ENCODE peak calls at places on chromosome 10, in six cellular contexts. O, D, P, N, Q and S are unnamed samples.

GRCh38 chr10:51832652-51833383 is 133.4 kb upstream of the CSTF2T start:
- DNase-seq in Q (no peak), P (no peak), O (peak; percentile 72), N (peak; percentile 93), D (no peak), S (peak; percentile 27)

GRCh38 chr10:97207756-97208346 is 22.1 kb upstream of the SLIT1 start:
- DNase-seq in O (no peak), P (no peak), Q (peak; percentile 41), N (no peak), D (no peak), S (no peak)

GRCh38 chr10:87661861-87662785 is 2.4 kb downstream of the PAPSS2 start:
- DNase-seq in Q (no peak), N (peak; percentile 43), D (no peak), P (no peak), O (peak; percentile 67), S (no peak)

GRCh38 chr10:101611506-101611905 is 23.4 kb downstream of the DPCD start:
- DNase-seq in O (peak; percentile 27), P (no peak), N (peak; percentile 47), Q (no peak), D (no peak), S (no peak)

GRCh38 chr10:30386801-30387588 is 37.9 kb upstream of the MTPAP start:
- DNase-seq in P (no peak), Q (no peak), D (no peak), N (no peak), O (no peak), S (peak; percentile 71)

GRCh38 chr10:3395487-3395886 is 222.9 kb upstream of the PITRM1 start:
- DNase-seq in O (no peak), D (no peak), N (no peak), P (no peak), Q (no peak), S (no peak)

GRCh38 chr10:97229322-97229721 is 43.6 kb upstream of the SLIT1 start:
- DNase-seq in N (peak; percentile 81), D (no peak), O (peak; percentile 11), Q (no peak), P (no peak), S (no peak)

GRCh38 chr10:6928531-6929080 is 348.5 kb upstream of the PRKCQ start:
- DNase-seq in Q (no peak), N (no peak), D (no peak), P (peak; percentile 17), O (peak; percentile 4), S (no peak)

GRCh38 chr10:124974131-124974530 is 32.2 kb downstream of the ZRANB1 start:
- DNase-seq in O (no peak), Q (no peak), P (no peak), N (no peak), D (no peak), S (no peak)

GRCh38 chr10:21523557-21524008 is 1.9 kb downstream of the SKIDA1 start:
- DNase-seq in P (no peak), D (no peak), Q (no peak), N (peak; percentile 54), O (peak; percentile 65), S (no peak)

GRCh38 chr10:21526184-21526951 is 886 bp upstream of the SKIDA1 start:
- DNase-seq in Q (peak; percentile 85), D (peak; percentile 80), P (no peak), O (peak; percentile 86), N (peak; percentile 64), S (peak; percentile 29)

GRCh38 chr10:21524131-21524525 is 1.4 kb downstream of the SKIDA1 start:
- DNase-seq in O (no peak), N (no peak), D (no peak), P (no peak), Q (no peak), S (no peak)

GRCh38 chr10:21525367-21526183 is at the start of gene SKIDA1:
- DNase-seq in Q (peak; percentile 90), P (peak; percentile 98), O (peak; percentile 97), N (peak; percentile 86), D (peak; percentile 88), S (peak; percentile 74)

GRCh38 chr10:21524526-21525366 is 736 bp downstream of the SKIDA1 start:
- DNase-seq in N (peak; percentile 67), D (no peak), Q (peak; percentile 47), P (no peak), O (peak; percentile 82), S (no peak)
- H3K9ac ChIP-seq in N (peak overlapping the region; percentile 71), D (peak overlapping the region; percentile 82), Q (peak overlapping the region; percentile 91), P (peak overlapping the region; percentile 71), O (peak overlapping the region; percentile 98), S (peak overlapping the region; percentile 76)

GRCh38 chr10:14371616-14372015 is 40.9 kb upstream of the FRMD4A start:
- DNase-seq in N (no peak), O (no peak), D (no peak), Q (no peak), P (no peak), S (no peak)
- H3K14ac ChIP-seq in N (no peak overlapping the region), O (no peak overlapping the region), D (no peak overlapping the region), Q (no peak overlapping the region), P (no peak overlapping the region), S (no peak overlapping the region)

DNA sequence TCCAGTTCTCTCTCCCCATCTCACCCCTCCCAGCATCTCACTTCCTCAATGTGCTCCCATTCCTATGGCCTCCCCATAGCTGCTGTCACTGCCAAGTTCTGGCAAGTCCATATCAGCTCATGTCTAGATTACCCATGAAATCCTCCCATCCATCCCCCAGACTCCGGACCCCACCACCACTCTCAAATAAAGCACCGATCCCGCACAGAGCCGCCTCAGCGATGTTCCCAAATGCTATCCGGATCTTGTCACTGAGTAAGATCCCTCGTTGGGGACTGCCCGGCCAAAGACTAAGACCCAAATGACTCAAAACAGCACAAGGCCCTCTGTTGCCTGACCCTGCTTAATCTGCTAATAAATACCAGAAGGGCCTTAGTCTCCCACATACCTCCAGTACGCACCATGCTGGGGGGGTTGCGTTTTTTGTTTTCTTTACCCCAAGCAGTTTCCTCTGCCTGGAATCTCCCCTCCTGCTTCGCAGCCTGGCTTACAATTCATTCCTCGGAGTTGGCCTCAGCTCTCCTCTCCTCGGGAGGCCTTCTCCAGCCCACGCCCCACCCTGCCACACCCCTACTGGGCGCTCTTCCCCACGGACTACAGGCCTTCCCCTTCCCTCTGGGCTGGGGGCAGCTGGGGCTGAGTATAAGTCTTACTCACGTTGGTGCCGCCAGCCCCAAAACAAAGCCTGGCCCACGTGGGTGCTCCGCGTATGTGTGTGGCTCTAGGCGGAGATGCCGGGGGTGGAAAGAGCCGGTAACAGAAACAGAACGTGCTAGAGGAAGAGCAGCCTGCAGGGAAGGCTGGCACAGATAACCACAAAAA is 1.8 kb upstream of the DUSP5 start:
- DNase-seq in O (peak; percentile 82), P (no peak), N (peak; percentile 93), D (peak; percentile 47), Q (peak; percentile 57), S (no peak)
- H3K9ac ChIP-seq in O (peak overlapping the region; percentile 98), P (no peak overlapping the region), N (peak overlapping the region; percentile 93), D (no peak overlapping the region), Q (no peak overlapping the region), S (no peak overlapping the region)

GRCh38 chr10:2278391-2278790 is 541.1 kb upstream of the ADARB2 start:
- DNase-seq in O (no peak), N (no peak), D (no peak), P (peak; percentile 27), Q (no peak), S (no peak)

GRCh38 chr10:2284071-2284470 is 546.7 kb upstream of the ADARB2 start:
- DNase-seq in P (no peak), N (no peak), O (no peak), D (no peak), Q (no peak), S (no peak)

GRCh38 chr10:2282194-2282593 is 544.9 kb upstream of the ADARB2 start:
- DNase-seq in O (no peak), P (no peak), Q (no peak), D (no peak), N (no peak), S (no peak)

GRCh38 chr10:2280713-2281112 is 543.4 kb upstream of the ADARB2 start:
- DNase-seq in Q (no peak), P (peak; percentile 18), N (no peak), O (no peak), D (no peak), S (no peak)

GRCh38 chr10:2279666-2280065 is 542.3 kb upstream of the ADARB2 start:
- DNase-seq in Q (no peak), D (no peak), O (no peak), P (peak; percentile 32), N (no peak), S (no peak)
- H3K14ac ChIP-seq in Q (no peak overlapping the region), D (no peak overlapping the region), O (no peak overlapping the region), P (no peak overlapping the region), N (no peak overlapping the region), S (no peak overlapping the region)

DNA sequence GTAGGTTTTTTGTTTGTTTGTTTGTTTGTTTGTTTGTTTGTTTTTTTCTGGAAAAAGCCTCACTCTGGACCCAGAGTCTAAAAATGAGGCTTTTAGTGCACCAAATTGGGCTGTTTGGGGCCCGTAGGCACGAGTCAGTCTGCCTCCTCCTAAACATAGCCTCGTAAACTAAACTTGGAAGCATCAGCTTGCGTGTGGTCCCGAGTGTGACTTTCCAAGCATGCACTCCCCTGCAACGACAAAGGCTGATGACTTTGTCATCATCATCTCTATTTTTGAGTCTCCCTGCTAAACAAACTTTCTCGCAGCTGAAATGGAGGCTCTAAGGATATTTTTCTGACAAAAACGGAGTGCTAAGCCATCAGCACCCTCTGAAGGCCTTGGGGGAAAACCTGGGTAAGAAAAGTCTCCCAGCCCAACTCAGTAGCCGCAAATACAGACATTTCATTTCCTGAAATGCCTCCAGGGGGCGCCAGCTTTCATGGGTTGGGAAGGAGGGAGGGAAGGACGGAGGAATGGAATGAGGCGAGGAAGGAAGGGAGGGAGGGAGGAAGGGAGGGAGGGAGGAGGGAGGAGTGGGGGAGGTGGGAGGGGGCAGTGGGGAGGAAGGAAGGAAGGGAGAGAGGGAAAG is 245.9 kb downstream of the KCNMA1 start:
- DNase-seq in Q (peak; percentile 97), D (peak; percentile 89), O (peak; percentile 89), N (peak; percentile 87), P (peak; percentile 84), S (peak; percentile 83)
- H3K9ac ChIP-seq in Q (no peak overlapping the region), D (no peak overlapping the region), O (peak overlapping the region; percentile 75), N (peak overlapping the region; percentile 42), P (no peak overlapping the region), S (no peak overlapping the region)

GRCh38 chr10:58757352-58758071 is 244.8 kb downstream of the BICC1 start:
- DNase-seq in D (no peak), P (no peak), Q (no peak), O (no peak), N (no peak), S (peak; percentile 12)

GRCh38 chr10:58758311-58758710 is 245.6 kb downstream of the BICC1 start:
- DNase-seq in D (no peak), N (no peak), Q (no peak), P (no peak), O (no peak), S (no peak)

GRCh38 chr10:58754419-58755180 is 241.9 kb downstream of the BICC1 start:
- DNase-seq in D (no peak), O (no peak), N (no peak), Q (no peak), P (no peak), S (no peak)

GRCh38 chr10:58755688-58756087 is 243.0 kb downstream of the BICC1 start:
- DNase-seq in O (peak; percentile 70), P (no peak), Q (no peak), D (no peak), N (peak; percentile 68), S (peak; percentile 81)

GRCh38 chr10:58756126-58756525 is 243.5 kb downstream of the BICC1 start:
- DNase-seq in D (no peak), P (no peak), O (peak; percentile 42), N (peak; percentile 74), Q (no peak), S (peak; percentile 33)
- H3K14ac ChIP-seq in D (no peak overlapping the region), P (no peak overlapping the region), O (no peak overlapping the region), N (peak overlapping the region; percentile 77), Q (no peak overlapping the region), S (no peak overlapping the region)